ENCODE peak calls at places on chromosomes 16 and 17, in four cellular contexts. C is stimulated activated CD8-positive, alpha-beta memory T cell treated with anti-CD3 and anti-CD28 coated beads, Interleukin-4, amount 100 ng/mL, for 24 hours; H is HCEC 1CT; X is nucleus accumbens. I is an unnamed sample.

GRCh38 chr16:50821586-50821985 is 79.7 kb downstream of the CYLD start:
- DNase-seq in C (no peak), H (peak), X (no peak), I (no peak)

GRCh38 chr16:200388-200787 is 20.1 kb downstream of the HBQ1 start:
- DNase-seq in C (no peak), H (peak), X (no peak), I (no peak)

GRCh38 chr16:23847938-23848337 is 12.2 kb downstream of the PRKCB start:
- DNase-seq in C (peak), H (no peak), X (no peak), I (no peak)

GRCh38 chr16:29237971-29238370 is 168.5 kb downstream of the NPIPB11 start:
- DNase-seq in C (no peak), H (no peak), X (no peak), I (no peak)

GRCh38 chr17:14204546-14204945 is 32.1 kb downstream of the CDRT15 start:
- DNase-seq in C (no peak), H (no peak), X (no peak), I (no peak)

GRCh38 chr16:565420-566330 is 1.1 kb upstream of the NHLRC4 start:
- DNase-seq in C (no peak), H (no peak), X (no peak), I (no peak)

GRCh38 chr17:49836111-49837030 is 11.5 kb downstream of the TAC4 start:
- DNase-seq in C (no peak), H (no peak), X (no peak), I (no peak)

GRCh38 chr17:40602445-40603443 is 37.5 kb upstream of the CCR7 start:
- DNase-seq in C (peak), H (no peak), X (no peak), I (peak)

GRCh38 chr16:58494981-58495860 is 4.7 kb upstream of the NDRG4 start:
- DNase-seq in C (peak), H (peak), X (peak), I (peak)

GRCh38 chr16:88854306-88855111 is 2.2 kb downstream of the GALNS start:
- DNase-seq in C (peak), H (no peak), X (no peak), I (no peak)

GRCh38 chr17:17580662-17581470 is 10.6 kb downstream of the PEMT start:
- DNase-seq in C (no peak), H (no peak), X (no peak), I (no peak)

GRCh38 chr17:76558210-76559095 is 18.6 kb downstream of the PRCD start:
- DNase-seq in C (no peak), H (peak), X (no peak), I (no peak)

GRCh38 chr16:82643936-82644630 is 17.3 kb downstream of the CDH13 start:
- DNase-seq in C (no peak), H (no peak), X (no peak), I (no peak)

GRCh38 chr16:88737298-88738166 is 31.2 kb downstream of the CTU2 start:
- DNase-seq in C (peak), H (peak), X (no peak), I (peak)

GRCh38 chr16:84477661-84478060 is 26.8 kb downstream of the MEAK7 start:
- DNase-seq in C (no peak), H (no peak), X (no peak), I (no peak)

GRCh38 chr17:70869402-70870085 is 700.2 kb downstream of the KCNJ2 start:
- DNase-seq in C (no peak), H (no peak), X (no peak), I (no peak)

GRCh38 chr17:27086526-27086925 is 207.4 kb upstream of the WSB1 start:
- DNase-seq in C (no peak), H (no peak), X (no peak), I (no peak)

GRCh38 chr17:8960325-8961144 is 5.0 kb downstream of the PIK3R5 start:
- DNase-seq in C (no peak), H (no peak), X (no peak), I (no peak)

I was measured in activated naive CD8-positive, alpha-beta T cell treated with anti-CD3 and anti-CD28 coated beads, Interleukin-2, amount 50 U/mL, for 16 hours.